ENCODE peak calls at places on chromosomes 1 and 21, in nine cellular contexts. One of them, this sample, is unnamed.
A peak's percentile ranks its signal among the peaks of the same experiment; 100 is the strongest.

GRCh38 chr21:14753466-14754258 is 207.5 kb upstream of the SAMSN1 start:
- DNase-seq in CD8-positive, alpha-beta T cell: no peak
- DNase-seq in AG04450: no peak
- DNase-seq in CD4-positive, alpha-beta T cell: no peak
- DNase-seq in HL-60: no peak
- DNase-seq in esophagus muscularis mucosa: no peak
- DNase-seq in naive thymus-derived CD4-positive, alpha-beta T cell: no peak
- DNase-seq in IMR-90: no peak
- DNase-seq in neural progenitor cell: no peak
- DNase-seq in this sample: no peak

GRCh38 chr1:194369060-194369459 is 1182.6 kb upstream of the B3GALT2 start:
- DNase-seq in CD8-positive, alpha-beta T cell: no peak
- DNase-seq in esophagus muscularis mucosa: no peak
- DNase-seq in naive thymus-derived CD4-positive, alpha-beta T cell: no peak
- DNase-seq in neural progenitor cell: no peak
- DNase-seq in CD4-positive, alpha-beta T cell: no peak
- DNase-seq in IMR-90: peak; percentile 51
- DNase-seq in AG04450: no peak
- DNase-seq in HL-60: no peak
- DNase-seq in this sample: no peak

GRCh38 chr21:26739189-26739588 is 106.0 kb downstream of the ADAMTS1 start:
- DNase-seq in IMR-90: peak; percentile 31
- DNase-seq in CD4-positive, alpha-beta T cell: no peak
- DNase-seq in esophagus muscularis mucosa: no peak
- DNase-seq in CD8-positive, alpha-beta T cell: no peak
- DNase-seq in naive thymus-derived CD4-positive, alpha-beta T cell: no peak
- DNase-seq in HL-60: no peak
- DNase-seq in neural progenitor cell: no peak
- DNase-seq in AG04450: no peak
- DNase-seq in this sample: no peak

GRCh38 chr21:35203093-35204021 is 154.3 kb upstream of the RUNX1 start:
- DNase-seq in HL-60: no peak
- DNase-seq in naive thymus-derived CD4-positive, alpha-beta T cell: no peak
- DNase-seq in IMR-90: peak; percentile 93
- DNase-seq in neural progenitor cell: no peak
- DNase-seq in CD4-positive, alpha-beta T cell: no peak
- DNase-seq in CD8-positive, alpha-beta T cell: no peak
- DNase-seq in AG04450: no peak
- DNase-seq in esophagus muscularis mucosa: no peak
- DNase-seq in this sample: no peak

GRCh38 chr1:226602186-226603029 is 53.8 kb downstream of the STUM start:
- DNase-seq in CD4-positive, alpha-beta T cell: no peak
- DNase-seq in IMR-90: peak; percentile 78
- DNase-seq in naive thymus-derived CD4-positive, alpha-beta T cell: no peak
- DNase-seq in HL-60: no peak
- DNase-seq in neural progenitor cell: no peak
- DNase-seq in esophagus muscularis mucosa: no peak
- DNase-seq in AG04450: peak; percentile 59
- DNase-seq in CD8-positive, alpha-beta T cell: no peak
- DNase-seq in this sample: no peak

GRCh38 chr1:168907781-168908180 is 178.8 kb upstream of the DPT start:
- DNase-seq in naive thymus-derived CD4-positive, alpha-beta T cell: no peak
- DNase-seq in IMR-90: no peak
- DNase-seq in esophagus muscularis mucosa: no peak
- DNase-seq in HL-60: no peak
- DNase-seq in neural progenitor cell: no peak
- DNase-seq in CD8-positive, alpha-beta T cell: no peak
- DNase-seq in CD4-positive, alpha-beta T cell: no peak
- DNase-seq in AG04450: no peak
- DNase-seq in this sample: no peak

GRCh38 chr1:151952811-151953210 is 40.8 kb downstream of the S100A10 start:
- DNase-seq in esophagus muscularis mucosa: no peak
- DNase-seq in neural progenitor cell: no peak
- DNase-seq in CD8-positive, alpha-beta T cell: no peak
- DNase-seq in naive thymus-derived CD4-positive, alpha-beta T cell: no peak
- DNase-seq in IMR-90: no peak
- DNase-seq in CD4-positive, alpha-beta T cell: no peak
- DNase-seq in HL-60: no peak
- DNase-seq in AG04450: no peak
- DNase-seq in this sample: no peak

GRCh38 chr1:26833432-26834405 is 7.2 kb downstream of the ZDHHC18 start:
- DNase-seq in naive thymus-derived CD4-positive, alpha-beta T cell: peak; percentile 92
- DNase-seq in HL-60: peak; percentile 91
- DNase-seq in esophagus muscularis mucosa: no peak
- DNase-seq in IMR-90: no peak
- DNase-seq in AG04450: no peak
- DNase-seq in CD4-positive, alpha-beta T cell: peak; percentile 92
- DNase-seq in CD8-positive, alpha-beta T cell: peak; percentile 96
- DNase-seq in neural progenitor cell: peak; percentile 65
- DNase-seq in this sample: no peak

GRCh38 chr1:43315481-43315880 is 14.7 kb downstream of the TIE1 start:
- DNase-seq in AG04450: no peak
- DNase-seq in naive thymus-derived CD4-positive, alpha-beta T cell: no peak
- DNase-seq in CD4-positive, alpha-beta T cell: no peak
- DNase-seq in IMR-90: no peak
- DNase-seq in neural progenitor cell: no peak
- DNase-seq in esophagus muscularis mucosa: no peak
- DNase-seq in HL-60: no peak
- DNase-seq in CD8-positive, alpha-beta T cell: no peak
- DNase-seq in this sample: peak; percentile 9

GRCh38 chr1:15994590-15995351 is 9.3 kb upstream of the SRARP start:
- DNase-seq in naive thymus-derived CD4-positive, alpha-beta T cell: peak; percentile 36
- DNase-seq in HL-60: peak; percentile 21
- DNase-seq in CD8-positive, alpha-beta T cell: no peak
- DNase-seq in AG04450: no peak
- DNase-seq in IMR-90: peak; percentile 56
- DNase-seq in neural progenitor cell: peak; percentile 46
- DNase-seq in esophagus muscularis mucosa: no peak
- DNase-seq in CD4-positive, alpha-beta T cell: no peak
- DNase-seq in this sample: peak; percentile 54

GRCh38 chr1:221440658-221441057 is 301.2 kb downstream of the DUSP10 start:
- DNase-seq in esophagus muscularis mucosa: no peak
- DNase-seq in HL-60: peak; percentile 34
- DNase-seq in AG04450: no peak
- DNase-seq in neural progenitor cell: peak; percentile 2
- DNase-seq in naive thymus-derived CD4-positive, alpha-beta T cell: no peak
- DNase-seq in CD8-positive, alpha-beta T cell: no peak
- DNase-seq in CD4-positive, alpha-beta T cell: no peak
- DNase-seq in IMR-90: no peak
- DNase-seq in this sample: no peak

GRCh38 chr1:221439734-221440436 is 302.0 kb downstream of the DUSP10 start:
- DNase-seq in HL-60: no peak
- DNase-seq in IMR-90: peak; percentile 98
- DNase-seq in esophagus muscularis mucosa: no peak
- DNase-seq in CD4-positive, alpha-beta T cell: peak; percentile 7
- DNase-seq in CD8-positive, alpha-beta T cell: peak; percentile 35
- DNase-seq in neural progenitor cell: no peak
- DNase-seq in naive thymus-derived CD4-positive, alpha-beta T cell: no peak
- DNase-seq in AG04450: peak; percentile 72
- DNase-seq in this sample: no peak

GRCh38 chr1:221437171-221437570 is 304.7 kb downstream of the DUSP10 start:
- DNase-seq in neural progenitor cell: no peak
- DNase-seq in naive thymus-derived CD4-positive, alpha-beta T cell: no peak
- DNase-seq in AG04450: no peak
- DNase-seq in CD8-positive, alpha-beta T cell: no peak
- DNase-seq in HL-60: no peak
- DNase-seq in IMR-90: peak; percentile 42
- DNase-seq in CD4-positive, alpha-beta T cell: no peak
- DNase-seq in esophagus muscularis mucosa: no peak
- DNase-seq in this sample: no peak

GRCh38 chr1:221437924-221438323 is 304.0 kb downstream of the DUSP10 start:
- DNase-seq in AG04450: no peak
- DNase-seq in HL-60: no peak
- DNase-seq in esophagus muscularis mucosa: no peak
- DNase-seq in CD8-positive, alpha-beta T cell: no peak
- DNase-seq in CD4-positive, alpha-beta T cell: no peak
- DNase-seq in IMR-90: peak; percentile 90
- DNase-seq in neural progenitor cell: no peak
- DNase-seq in naive thymus-derived CD4-positive, alpha-beta T cell: no peak
- DNase-seq in this sample: no peak

GRCh38 chr1:221439008-221439733 is 302.7 kb downstream of the DUSP10 start:
- DNase-seq in naive thymus-derived CD4-positive, alpha-beta T cell: no peak
- DNase-seq in neural progenitor cell: peak; percentile 9
- DNase-seq in AG04450: peak; percentile 61
- DNase-seq in HL-60: peak; percentile 3
- DNase-seq in CD8-positive, alpha-beta T cell: peak; percentile 50
- DNase-seq in esophagus muscularis mucosa: no peak
- DNase-seq in CD4-positive, alpha-beta T cell: peak; percentile 13
- DNase-seq in IMR-90: peak; percentile 96
- DNase-seq in this sample: no peak
- H3K27ac ChIP-seq in naive thymus-derived CD4-positive, alpha-beta T cell: no peak overlapping the region
- H3K27ac ChIP-seq in neural progenitor cell: no peak overlapping the region
- H3K27ac ChIP-seq in AG04450: no peak overlapping the region
- H3K27ac ChIP-seq in HL-60: no peak overlapping the region
- H3K27ac ChIP-seq in CD8-positive, alpha-beta T cell: no peak overlapping the region
- H3K27ac ChIP-seq in esophagus muscularis mucosa: peak overlapping the region; percentile 78
- H3K27ac ChIP-seq in CD4-positive, alpha-beta T cell: no peak overlapping the region
- H3K27ac ChIP-seq in IMR-90: no peak overlapping the region
- H3K27ac ChIP-seq in this sample: no peak overlapping the region

GRCh38 chr1:220732621-220733020 is 15.5 kb upstream of the MTARC2 start:
- DNase-seq in AG04450: no peak
- DNase-seq in neural progenitor cell: no peak
- DNase-seq in IMR-90: no peak
- DNase-seq in CD4-positive, alpha-beta T cell: no peak
- DNase-seq in naive thymus-derived CD4-positive, alpha-beta T cell: no peak
- DNase-seq in HL-60: no peak
- DNase-seq in CD8-positive, alpha-beta T cell: no peak
- DNase-seq in esophagus muscularis mucosa: peak; percentile 81
- DNase-seq in this sample: no peak

GRCh38 chr1:220734571-220735326 is 13.4 kb upstream of the MTARC2 start:
- DNase-seq in AG04450: peak; percentile 55
- DNase-seq in HL-60: no peak
- DNase-seq in neural progenitor cell: no peak
- DNase-seq in esophagus muscularis mucosa: no peak
- DNase-seq in IMR-90: peak; percentile 81
- DNase-seq in CD8-positive, alpha-beta T cell: no peak
- DNase-seq in naive thymus-derived CD4-positive, alpha-beta T cell: no peak
- DNase-seq in CD4-positive, alpha-beta T cell: no peak
- DNase-seq in this sample: no peak

GRCh38 chr1:220727523-220727922 is 20.6 kb upstream of the MTARC2 start:
- DNase-seq in CD8-positive, alpha-beta T cell: no peak
- DNase-seq in IMR-90: no peak
- DNase-seq in HL-60: no peak
- DNase-seq in AG04450: no peak
- DNase-seq in naive thymus-derived CD4-positive, alpha-beta T cell: no peak
- DNase-seq in neural progenitor cell: no peak
- DNase-seq in esophagus muscularis mucosa: no peak
- DNase-seq in CD4-positive, alpha-beta T cell: no peak
- DNase-seq in this sample: no peak

GRCh38 chr1:220732137-220732536 is 16.0 kb upstream of the MTARC2 start:
- DNase-seq in AG04450: no peak
- DNase-seq in CD8-positive, alpha-beta T cell: no peak
- DNase-seq in HL-60: no peak
- DNase-seq in IMR-90: no peak
- DNase-seq in neural progenitor cell: no peak
- DNase-seq in CD4-positive, alpha-beta T cell: no peak
- DNase-seq in esophagus muscularis mucosa: no peak
- DNase-seq in naive thymus-derived CD4-positive, alpha-beta T cell: no peak
- DNase-seq in this sample: no peak

DNA sequence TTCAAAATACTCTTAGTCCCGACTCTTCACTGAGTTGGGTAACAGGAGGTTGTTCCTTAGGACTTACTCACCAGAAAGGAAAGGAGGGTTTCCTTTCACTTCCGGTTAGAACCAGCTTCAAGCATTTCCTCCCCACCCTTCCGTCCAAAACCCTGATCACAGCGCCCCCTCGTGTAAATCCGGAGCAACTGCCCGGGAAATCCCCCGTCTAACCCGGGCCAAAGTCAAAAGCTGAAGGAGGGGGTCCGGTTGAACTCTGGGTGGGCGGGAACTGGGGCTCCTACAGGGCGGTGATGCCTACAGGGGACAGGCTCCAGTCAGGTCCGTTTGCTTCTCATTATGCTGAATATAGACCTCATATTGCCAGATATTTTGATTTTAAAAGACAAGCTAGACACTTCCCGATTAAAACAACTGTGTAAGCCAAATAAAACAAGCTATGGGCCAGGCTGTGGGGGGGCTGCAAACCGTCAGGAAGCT is 15.0 kb upstream of the MTARC2 start:
- DNase-seq in esophagus muscularis mucosa: peak; percentile 92
- DNase-seq in AG04450: peak; percentile 54
- DNase-seq in IMR-90: peak; percentile 88
- DNase-seq in CD4-positive, alpha-beta T cell: peak; percentile 60
- DNase-seq in naive thymus-derived CD4-positive, alpha-beta T cell: peak; percentile 70
- DNase-seq in neural progenitor cell: peak; percentile 77
- DNase-seq in HL-60: peak; percentile 86
- DNase-seq in CD8-positive, alpha-beta T cell: peak; percentile 59
- DNase-seq in this sample: peak; percentile 34
- H3K27ac ChIP-seq in esophagus muscularis mucosa: peak overlapping the region; percentile 72
- H3K27ac ChIP-seq in AG04450: no peak overlapping the region
- H3K27ac ChIP-seq in IMR-90: peak overlapping the region; percentile 26
- H3K27ac ChIP-seq in CD4-positive, alpha-beta T cell: no peak overlapping the region
- H3K27ac ChIP-seq in naive thymus-derived CD4-positive, alpha-beta T cell: peak overlapping the region; percentile 17
- H3K27ac ChIP-seq in neural progenitor cell: no peak overlapping the region
- H3K27ac ChIP-seq in HL-60: no peak overlapping the region
- H3K27ac ChIP-seq in CD8-positive, alpha-beta T cell: no peak overlapping the region
- H3K27ac ChIP-seq in this sample: no peak overlapping the region

DNA sequence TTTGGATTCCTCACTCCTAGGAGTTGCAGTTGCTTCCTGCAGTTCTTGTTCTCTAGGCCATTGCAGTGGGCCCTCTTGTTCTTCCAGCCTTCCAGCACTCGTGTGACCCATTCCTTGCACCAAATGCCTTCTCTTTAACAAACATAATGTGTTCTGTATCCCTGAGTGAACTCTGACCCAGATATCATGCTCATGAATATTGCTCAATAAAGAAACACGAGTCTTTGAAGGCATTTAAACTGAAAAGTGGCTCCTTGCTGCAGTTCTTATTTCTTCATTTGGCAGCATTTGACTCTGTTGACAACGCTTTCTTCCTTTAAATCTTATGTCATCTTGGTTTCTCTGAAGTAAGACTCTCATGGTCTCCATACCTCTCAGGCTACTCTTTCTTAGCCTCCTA is 100.7 kb upstream of the PDE4B start:
- DNase-seq in CD4-positive, alpha-beta T cell: no peak
- DNase-seq in naive thymus-derived CD4-positive, alpha-beta T cell: no peak
- DNase-seq in neural progenitor cell: no peak
- DNase-seq in AG04450: no peak
- DNase-seq in HL-60: no peak
- DNase-seq in IMR-90: no peak
- DNase-seq in esophagus muscularis mucosa: no peak
- DNase-seq in CD8-positive, alpha-beta T cell: no peak
- DNase-seq in this sample: no peak
- H3K27ac ChIP-seq in CD4-positive, alpha-beta T cell: no peak overlapping the region
- H3K27ac ChIP-seq in naive thymus-derived CD4-positive, alpha-beta T cell: no peak overlapping the region
- H3K27ac ChIP-seq in neural progenitor cell: no peak overlapping the region
- H3K27ac ChIP-seq in AG04450: no peak overlapping the region
- H3K27ac ChIP-seq in HL-60: no peak overlapping the region
- H3K27ac ChIP-seq in IMR-90: no peak overlapping the region
- H3K27ac ChIP-seq in esophagus muscularis mucosa: no peak overlapping the region
- H3K27ac ChIP-seq in CD8-positive, alpha-beta T cell: no peak overlapping the region
- H3K27ac ChIP-seq in this sample: peak overlapping the region; percentile 79

GRCh38 chr1:165876121-165876520 is 48.7 kb downstream of the UCK2 start:
- DNase-seq in CD4-positive, alpha-beta T cell: no peak
- DNase-seq in AG04450: no peak
- DNase-seq in naive thymus-derived CD4-positive, alpha-beta T cell: no peak
- DNase-seq in HL-60: no peak
- DNase-seq in esophagus muscularis mucosa: no peak
- DNase-seq in neural progenitor cell: no peak
- DNase-seq in IMR-90: no peak
- DNase-seq in CD8-positive, alpha-beta T cell: no peak
- DNase-seq in this sample: no peak
- H3K27ac ChIP-seq in CD4-positive, alpha-beta T cell: no peak overlapping the region
- H3K27ac ChIP-seq in AG04450: no peak overlapping the region
- H3K27ac ChIP-seq in naive thymus-derived CD4-positive, alpha-beta T cell: no peak overlapping the region
- H3K27ac ChIP-seq in HL-60: peak overlapping the region; percentile 21
- H3K27ac ChIP-seq in esophagus muscularis mucosa: no peak overlapping the region
- H3K27ac ChIP-seq in neural progenitor cell: no peak overlapping the region
- H3K27ac ChIP-seq in IMR-90: no peak overlapping the region
- H3K27ac ChIP-seq in CD8-positive, alpha-beta T cell: no peak overlapping the region
- H3K27ac ChIP-seq in this sample: no peak overlapping the region

This sample was measured in substantia nigra.